ENCODE peak calls at places on chromosomes 2 and 18, in ten cellular contexts. Y is astrocyte of the cerebellum; N is ELF-1; H is ureter; Z is activated CD8-positive, alpha-beta memory T cell treated with anti-CD3 and anti-CD28 coated beads, Interleukin-2, amount 50 U/mL, for 4 hours; G is ovary; R is GM06990; E is effector memory CD4-positive, alpha-beta T cell; S is GM12891; P is activated CD4-positive, alpha-beta T cell treated with anti-CD3 and anti-CD28 coated beads, Interleukin-2, amount 10 ng/mL, durations not matched to agents 24 days and 14 days. M is an unnamed sample.

GRCh38 chr18:524496-524895 is 24.0 kb upstream of the COLEC12 start:
- DNase-seq in Y (peak), N (no peak), H (no peak), Z (no peak), G (no peak), R (no peak), E (no peak), S (no peak), P (no peak), M (no peak)

GRCh38 chr2:46663614-46664013 is 184.2 kb downstream of the TMEM247 start:
- DNase-seq in Y (no peak), N (no peak), H (no peak), Z (no peak), G (no peak), R (no peak), E (no peak), S (no peak), P (no peak), M (no peak)

GRCh38 chr2:116088246-116088645 is 1645.8 kb downstream of the DPP10 start:
- DNase-seq in Y (no peak), N (no peak), H (no peak), Z (no peak), G (no peak), R (no peak), E (no peak), S (no peak), P (no peak), M (no peak)

GRCh38 chr2:60516383-60516811 is 37.1 kb downstream of the BCL11A start:
- DNase-seq in Y (peak), N (no peak), H (no peak), Z (no peak), G (no peak), R (no peak), E (no peak), S (no peak), P (no peak), M (no peak)

GRCh38 chr18:36296591-36297418 is 708 bp upstream of the FHOD3 start:
- DNase-seq in Y (peak), N (peak), H (peak), Z (no peak), G (peak), R (peak), E (no peak), S (peak), P (peak), M (peak)

GRCh38 chr2:215313219-215313656 is 1.4 kb downstream of the ATIC start:
- DNase-seq in Y (no peak), N (no peak), H (no peak), Z (no peak), G (no peak), R (no peak), E (no peak), S (no peak), P (no peak), M (no peak)

GRCh38 chr2:234981197-234982095 is 29.6 kb downstream of the SH3BP4 start:
- DNase-seq in Y (peak), N (peak), H (peak), Z (no peak), G (peak), R (no peak), E (no peak), S (no peak), P (no peak), M (peak)

GRCh38 chr2:167553635-167554034 is 665.4 kb downstream of the XIRP2 start:
- DNase-seq in Y (no peak), N (no peak), H (no peak), Z (no peak), G (no peak), R (no peak), E (no peak), S (no peak), P (no peak), M (no peak)

GRCh38 chr2:32489061-32489460 is 132.2 kb downstream of the BIRC6 start:
- DNase-seq in Y (no peak), N (no peak), H (no peak), Z (no peak), G (no peak), R (no peak), E (no peak), S (no peak), P (no peak), M (no peak)

GRCh38 chr2:167294775-167295140 is 406.5 kb downstream of the XIRP2 start:
- DNase-seq in Y (peak), N (no peak), H (no peak), Z (no peak), G (no peak), R (no peak), E (no peak), S (no peak), P (peak), M (no peak)

GRCh38 chr2:142463047-142463446 is 332.2 kb upstream of the LRP1B start:
- DNase-seq in Y (no peak), N (no peak), H (no peak), Z (no peak), G (no peak), R (no peak), E (no peak), S (no peak), P (no peak), M (no peak)

GRCh38 chr2:169276045-169276444 is 86.3 kb downstream of the LRP2 start:
- DNase-seq in Y (no peak), N (no peak), H (no peak), Z (no peak), G (no peak), R (no peak), E (no peak), S (no peak), P (no peak), M (no peak)

GRCh38 chr18:4455113-4455811 is at the start of gene DLGAP1:
- DNase-seq in Y (peak), N (peak), H (no peak), Z (no peak), G (peak), R (peak), E (peak), S (no peak), P (no peak), M (peak)

GRCh38 chr2:230400454-230400853 is 15.5 kb upstream of the SP100 start:
- DNase-seq in Y (no peak), N (no peak), H (no peak), Z (no peak), G (no peak), R (no peak), E (no peak), S (no peak), P (no peak), M (no peak)

GRCh38 chr18:61236476-61237057 is 96.7 kb upstream of the CDH20 start:
- DNase-seq in Y (no peak), N (no peak), H (no peak), Z (no peak), G (no peak), R (no peak), E (no peak), S (no peak), P (no peak), M (no peak)

GRCh38 chr2:48248251-48248933 is 281.6 kb upstream of the STON1 start:
- DNase-seq in Y (peak), N (peak), H (no peak), Z (no peak), G (no peak), R (peak), E (no peak), S (no peak), P (no peak), M (no peak)

GRCh38 chr2:191303349-191304005 is 58.3 kb downstream of the MYO1B start:
- DNase-seq in Y (no peak), N (peak), H (no peak), Z (no peak), G (no peak), R (no peak), E (no peak), S (no peak), P (no peak), M (no peak)

GRCh38 chr2:171160630-171161424 is at the start of gene TLK1:
- DNase-seq in Y (peak), N (peak), H (peak), Z (peak), G (peak), R (peak), E (peak), S (peak), P (peak), M (peak)

GRCh38 chr2:233384811-233385488 is 30.7 kb downstream of the DGKD start:
- DNase-seq in Y (no peak), N (no peak), H (peak), Z (no peak), G (peak), R (no peak), E (no peak), S (no peak), P (no peak), M (no peak)

GRCh38 chr18:8480506-8481328 is 128.5 kb upstream of the RAB12 start:
- DNase-seq in Y (peak), N (peak), H (no peak), Z (no peak), G (peak), R (no peak), E (no peak), S (no peak), P (no peak), M (no peak)

GRCh38 chr18:57231846-57232245 is 85.0 kb downstream of the BOD1L2 start:
- DNase-seq in Y (no peak), N (no peak), H (no peak), Z (no peak), G (no peak), R (no peak), E (no peak), S (no peak), P (no peak), M (no peak)

GRCh38 chr2:6222296-6222695 is 530.1 kb downstream of the SOX11 start:
- DNase-seq in Y (no peak), N (no peak), H (no peak), Z (no peak), G (no peak), R (no peak), E (no peak), S (no peak), P (no peak), M (no peak)

GRCh38 chr2:217047209-217047998 is 187.5 kb upstream of the TNP1 start:
- DNase-seq in Y (no peak), N (no peak), H (no peak), Z (no peak), G (no peak), R (no peak), E (no peak), S (no peak), P (no peak), M (no peak)

GRCh38 chr2:102514061-102514785 is 41.2 kb downstream of the SLC9A4 start:
- DNase-seq in Y (peak), N (no peak), H (no peak), Z (no peak), G (no peak), R (no peak), E (no peak), S (no peak), P (no peak), M (no peak)

GRCh38 chr2:200851398-200852248 is 12.8 kb downstream of the CLK1 start:
- DNase-seq in Y (no peak), N (no peak), H (no peak), Z (no peak), G (no peak), R (no peak), E (no peak), S (no peak), P (no peak), M (no peak)

GRCh38 chr2:66428986-66429612 is 5.8 kb upstream of the MEIS1 start:
- DNase-seq in Y (no peak), N (peak), H (no peak), Z (no peak), G (peak), R (no peak), E (no peak), S (no peak), P (peak), M (no peak)

GRCh38 chr2:161152302-161152701 is 7.9 kb upstream of the TANK start:
- DNase-seq in Y (no peak), N (no peak), H (no peak), Z (no peak), G (no peak), R (no peak), E (no peak), S (no peak), P (no peak), M (no peak)

GRCh38 chr18:32086866-32087265 is 4.8 kb upstream of the RNF138 start:
- DNase-seq in Y (no peak), N (no peak), H (no peak), Z (no peak), G (no peak), R (no peak), E (no peak), S (no peak), P (no peak), M (no peak)

GRCh38 chr2:217714268-217714643 is 288.5 kb downstream of the TNS1 start:
- DNase-seq in Y (no peak), N (peak), H (peak), Z (no peak), G (no peak), R (no peak), E (no peak), S (no peak), P (no peak), M (no peak)